ENCODE peak calls at places on chromosome 12, in seven cellular contexts. A is fibroblast of lung, S is kidney, E is GM06990, O is uterus, M is fibroblast of pulmonary artery, J is right lobe of liver. R is an unnamed sample.

GRCh38 chr12:121804417-121805111 is 755 bp downstream of the SETD1B start:
- DNase-seq in O (peak), J (peak), S (peak), E (peak), M (no peak), A (no peak), R (peak)

GRCh38 chr12:91877022-91877421 is 268.6 kb downstream of the BTG1 start:
- DNase-seq in O (peak), E (peak), S (no peak), A (peak), M (peak), J (peak), R (peak)

GRCh38 chr12:67892289-67892688 is 97.0 kb upstream of the IFNG-AS1 start:
- DNase-seq in J (no peak), S (no peak), A (no peak), M (no peak), E (no peak), O (no peak), R (no peak)

GRCh38 chr12:96368233-96368632 is 32.0 kb downstream of the CDK17 start:
- DNase-seq in O (no peak), A (peak), S (no peak), M (no peak), E (no peak), J (no peak), R (peak)

GRCh38 chr12:6825398-6826124 is 2.6 kb upstream of the P3H3 start:
- DNase-seq in M (peak), E (no peak), J (peak), S (peak), A (peak), O (peak), R (peak)

GRCh38 chr12:103249614-103250013 is 246.2 kb downstream of the C12orf42 start:
- DNase-seq in M (no peak), O (no peak), E (no peak), S (no peak), A (no peak), J (no peak), R (no peak)

GRCh38 chr12:113874999-113875561 is 91.0 kb downstream of the RBM19 start:
- DNase-seq in S (no peak), A (peak), J (no peak), E (no peak), O (no peak), M (peak), R (peak)

GRCh38 chr12:103632554-103633216 is 45.6 kb downstream of the STAB2 start:
- DNase-seq in M (peak), O (no peak), S (peak), A (no peak), E (peak), J (peak), R (peak)

GRCh38 chr12:40032433-40033259 is 73.2 kb downstream of the SLC2A13 start:
- DNase-seq in O (no peak), S (no peak), E (no peak), A (no peak), J (no peak), M (no peak), R (no peak)

GRCh38 chr12:54442071-54442470 is 23.0 kb upstream of the ITGA5 start:
- DNase-seq in O (no peak), E (no peak), J (no peak), S (no peak), M (no peak), A (no peak), R (no peak)

GRCh38 chr12:93727195-93727811 is 50.1 kb downstream of the CRADD start:
- DNase-seq in O (peak), A (no peak), J (no peak), E (peak), M (no peak), S (peak), R (no peak)

GRCh38 chr12:85425926-85426325 is 145.9 kb downstream of the ALX1 start:
- DNase-seq in A (no peak), E (no peak), S (no peak), J (peak), M (no peak), O (no peak), R (no peak)

GRCh38 chr12:90021729-90022249 is 313.2 kb upstream of the ATP2B1 start:
- DNase-seq in O (no peak), J (no peak), S (no peak), E (no peak), A (no peak), M (no peak), R (no peak)
- TF ChIP-seq CTCF in O (no peak), J (no peak), S (no peak), E (no peak), A (no peak), M (no peak), R (no peak)

GRCh38 chr12:46385439-46385838 is 12.9 kb upstream of the SLC38A2 start:
- DNase-seq in J (peak), O (no peak), A (no peak), E (no peak), S (no peak), M (no peak), R (no peak)

GRCh38 chr12:46384451-46385301 is 12.1 kb upstream of the SLC38A2 start:
- DNase-seq in M (peak), J (no peak), E (no peak), A (peak), O (no peak), S (no peak), R (peak)

GRCh38 chr12:46386877-46387629 is 14.5 kb upstream of the SLC38A2 start:
- DNase-seq in A (peak), E (peak), J (no peak), M (peak), S (peak), O (peak), R (peak)

GRCh38 chr12:46387697-46388096 is 15.1 kb upstream of the SLC38A2 start:
- DNase-seq in S (no peak), A (no peak), E (peak), M (no peak), J (no peak), O (no peak), R (no peak)

GRCh38 chr12:46386360-46386867 is 13.8 kb upstream of the SLC38A2 start:
- DNase-seq in E (peak), A (peak), S (no peak), M (peak), O (no peak), J (no peak), R (peak)
- TF ChIP-seq CTCF in E (no peak), A (no peak), S (no peak), M (no peak), O (no peak), J (no peak), R (no peak)

DNA sequence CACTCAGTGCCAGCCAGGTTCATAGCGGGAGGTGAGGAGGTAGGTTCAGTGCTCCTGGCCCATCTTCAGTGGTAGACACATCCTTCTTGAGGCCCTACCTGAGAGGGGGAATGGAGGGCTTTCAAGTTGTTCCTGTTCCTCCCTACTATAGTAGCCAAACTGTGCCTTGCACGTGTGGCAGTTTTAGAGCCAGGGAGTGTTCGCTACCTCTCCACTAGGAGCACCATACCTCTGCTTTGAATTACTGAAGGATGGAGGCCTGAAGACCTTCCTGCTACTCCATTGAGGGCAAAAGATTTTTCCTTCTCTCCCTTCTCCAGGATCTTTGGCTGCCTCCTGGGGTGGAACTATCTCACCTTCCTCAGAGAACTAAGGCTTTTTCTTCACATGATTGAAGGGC is 5.9 kb upstream of the ALG10 start:
- DNase-seq in O (no peak), S (no peak), A (no peak), E (no peak), J (no peak), M (no peak), R (no peak)
- TF ChIP-seq CTCF in O (no peak), S (no peak), A (no peak), E (peak), J (no peak), M (no peak), R (no peak)

GRCh38 chr12:10113085-10113484 is 14.3 kb upstream of the CLEC1A start:
- DNase-seq in O (no peak), E (no peak), A (no peak), J (no peak), M (no peak), S (no peak), R (no peak)

GRCh38 chr12:10115311-10115710 is 14.7 kb downstream of the CLEC7A start:
- DNase-seq in A (no peak), M (no peak), J (no peak), S (no peak), E (no peak), O (no peak), R (no peak)

GRCh38 chr12:10111451-10111850 is 12.7 kb upstream of the CLEC1A start:
- DNase-seq in E (no peak), A (no peak), M (no peak), J (no peak), O (no peak), S (peak), R (no peak)

GRCh38 chr12:10115890-10116289 is 14.1 kb downstream of the CLEC7A start:
- DNase-seq in E (no peak), S (no peak), M (no peak), J (no peak), A (no peak), O (no peak), R (no peak)

GRCh38 chr12:10113920-10114319 is 15.1 kb upstream of the CLEC1A start:
- DNase-seq in A (no peak), E (no peak), M (no peak), J (no peak), O (no peak), S (no peak), R (no peak)
- TF ChIP-seq CTCF in A (no peak), E (no peak), M (no peak), J (no peak), O (no peak), S (no peak), R (no peak)

R was measured in cardiac fibroblast.